ENCODE peak calls at places on chromosomes 3 and 15, in nine cellular contexts. R, I, O, E, C, V, Z, F and G are unnamed samples.

GRCh38 chr15:34719883-34720148 is 35.0 kb downstream of the GJD2 start:
- DNase-seq in V (no peak), Z (no peak), E (no peak), O (peak; percentile 60), F (no peak), C (no peak), R (no peak), I (no peak), G (no peak)

GRCh38 chr3:39752751-39753150 is 56.7 kb upstream of the MYRIP start:
- DNase-seq in V (no peak), O (no peak), E (no peak), C (no peak), Z (no peak), R (no peak), F (no peak), I (no peak), G (no peak)

GRCh38 chr3:29430558-29430971 is 149.7 kb downstream of the RBMS3 start:
- DNase-seq in F (no peak), C (no peak), Z (no peak), R (no peak), I (no peak), O (no peak), E (no peak), V (no peak), G (no peak)

GRCh38 chr3:101561630-101562328 is at the start of gene TRMT10C:
- DNase-seq in O (peak; percentile 93), F (peak; percentile 92), Z (peak; percentile 95), E (peak; percentile 88), I (peak; percentile 75), R (peak; percentile 93), C (peak; percentile 83), V (peak; percentile 93), G (peak; percentile 95)

GRCh38 chr3:78907367-78907766 is 860.4 kb downstream of the ROBO1 start:
- DNase-seq in Z (no peak), R (no peak), I (no peak), O (no peak), V (no peak), F (no peak), E (no peak), C (no peak), G (no peak)

GRCh38 chr3:138468886-138469285 is 34.5 kb downstream of the ESYT3 start:
- DNase-seq in E (no peak), C (no peak), F (no peak), O (no peak), V (no peak), I (peak; percentile 27), Z (no peak), R (no peak), G (no peak)

GRCh38 chr3:5092018-5092417 is 30.1 kb upstream of the ARL8B start:
- DNase-seq in O (no peak), E (no peak), I (peak; percentile 32), Z (no peak), R (no peak), F (no peak), C (no peak), V (no peak), G (no peak)

GRCh38 chr3:71600646-71601288 is 17.2 kb upstream of the FOXP1 start:
- DNase-seq in Z (no peak), V (no peak), C (no peak), E (no peak), F (no peak), I (no peak), R (no peak), O (no peak), G (no peak)

GRCh38 chr3:112752092-112752512 is 94.6 kb downstream of the CD200R1L start:
- DNase-seq in F (no peak), I (no peak), V (no peak), C (no peak), Z (no peak), O (no peak), E (no peak), R (no peak), G (no peak)

GRCh38 chr3:156742401-156742800 is 68.0 kb downstream of the TIPARP start:
- DNase-seq in V (peak; percentile 43), R (no peak), E (no peak), C (no peak), F (no peak), Z (no peak), I (no peak), O (no peak), G (no peak)

GRCh38 chr3:130811552-130811951 is 64.9 kb upstream of the PIK3R4 start:
- DNase-seq in Z (no peak), I (no peak), E (no peak), F (no peak), C (no peak), R (no peak), V (no peak), O (no peak), G (no peak)

GRCh38 chr15:62021991-62022600 is 38.2 kb downstream of the VPS13C start:
- DNase-seq in V (no peak), R (no peak), O (no peak), C (no peak), Z (peak; percentile 8), F (no peak), I (no peak), E (no peak), G (no peak)

GRCh38 chr3:50347187-50347813 is 1.8 kb upstream of the ZMYND10 start:
- DNase-seq in C (no peak), F (peak; percentile 77), Z (peak; percentile 80), E (peak; percentile 69), R (peak; percentile 76), V (peak; percentile 36), O (peak; percentile 74), I (no peak), G (peak; percentile 80)

GRCh38 chr15:36029606-36030005 is 483.6 kb upstream of the DPH6 start:
- DNase-seq in V (no peak), R (no peak), F (no peak), Z (no peak), I (no peak), O (no peak), C (no peak), E (no peak), G (no peak)